ENCODE peak calls at places on chromosomes 5 and 9, in seven cellular contexts. U, N, S, J, G, W and Y are unnamed samples.

GRCh38 chr5:146765089-146765832 is 113.3 kb downstream of the PPP2R2B start:
- DNase-seq in U (no peak), N (no peak), S (no peak), J (no peak), G (no peak), W (no peak), Y (no peak)

GRCh38 chr9:744046-744712 is 97.3 kb upstream of the DMRT1 start:
- DNase-seq in U (no peak), N (no peak), S (no peak), J (peak), G (no peak), W (no peak), Y (no peak)

GRCh38 chr5:103532116-103532734 is 30.4 kb downstream of the NUDT12 start:
- DNase-seq in U (no peak), N (no peak), S (no peak), J (no peak), G (no peak), W (no peak), Y (no peak)

GRCh38 chr5:149895416-149896345 is 48.9 kb downstream of the PDE6A start:
- DNase-seq in U (no peak), N (no peak), S (peak), J (no peak), G (no peak), W (no peak), Y (no peak)

GRCh38 chr9:124220551-124221451 is 36.9 kb upstream of the NEK6 start:
- DNase-seq in U (no peak), N (no peak), S (peak), J (peak), G (peak), W (peak), Y (no peak)

GRCh38 chr5:146018461-146019375 is 82.3 kb downstream of the SH3RF2 start:
- DNase-seq in U (no peak), N (no peak), S (no peak), J (no peak), G (no peak), W (no peak), Y (no peak)

GRCh38 chr9:112175796-112176315 is 759 bp upstream of the SUSD1 start:
- DNase-seq in U (peak), N (no peak), S (no peak), J (no peak), G (no peak), W (no peak), Y (no peak)

GRCh38 chr5:34756781-34757624 is 82.0 kb upstream of the TTC23L start:
- DNase-seq in U (no peak), N (no peak), S (peak), J (no peak), G (no peak), W (no peak), Y (no peak)

GRCh38 chr9:116998305-116998704 is 311.2 kb downstream of the TRIM32 start:
- DNase-seq in U (no peak), N (no peak), S (peak), J (peak), G (peak), W (no peak), Y (peak)

GRCh38 chr9:36316629-36317317 is 58.5 kb upstream of the GNE start:
- DNase-seq in U (no peak), N (peak), S (no peak), J (no peak), G (no peak), W (no peak), Y (no peak)

GRCh38 chr9:115204827-115205506 is 87.0 kb upstream of the TNC start:
- DNase-seq in U (no peak), N (no peak), S (peak), J (peak), G (no peak), W (no peak), Y (no peak)

GRCh38 chr9:127767405-127767804 is 11.1 kb downstream of the SH2D3C start:
- DNase-seq in U (no peak), N (no peak), S (no peak), J (no peak), G (no peak), W (no peak), Y (no peak)

GRCh38 chr5:86968311-86968753 is 299.4 kb upstream of the RASA1 start:
- DNase-seq in U (peak), N (peak), S (peak), J (peak), G (peak), W (peak), Y (peak)

GRCh38 chr5:178547753-178548415 is 42.3 kb downstream of the COL23A1 start:
- DNase-seq in U (no peak), N (peak), S (no peak), J (no peak), G (no peak), W (peak), Y (no peak)

GRCh38 chr5:98768160-98769005 is 5.1 kb upstream of the RGMB start:
- DNase-seq in U (peak), N (peak), S (peak), J (peak), G (peak), W (peak), Y (peak)

GRCh38 chr5:148416921-148417320 is 33.2 kb downstream of the FBXO38 start:
- DNase-seq in U (no peak), N (no peak), S (no peak), J (no peak), G (no peak), W (no peak), Y (no peak)

GRCh38 chr9:11973011-11973410 is 720.2 kb upstream of the TYRP1 start:
- DNase-seq in U (no peak), N (no peak), S (no peak), J (no peak), G (no peak), W (no peak), Y (no peak)

GRCh38 chr5:166948679-166949078 is 1342.8 kb upstream of the WWC1 start:
- DNase-seq in U (no peak), N (no peak), S (no peak), J (no peak), G (no peak), W (no peak), Y (no peak)

GRCh38 chr5:122656107-122656506 is 118.8 kb upstream of the SNX2 start:
- DNase-seq in U (no peak), N (no peak), S (no peak), J (no peak), G (no peak), W (no peak), Y (no peak)

GRCh38 chr5:115179959-115180709 is 10.4 kb upstream of the TRIM36 start:
- DNase-seq in U (peak), N (no peak), S (peak), J (peak), G (peak), W (peak), Y (no peak)

GRCh38 chr5:27315541-27316282 is 277.3 kb upstream of the CDH9 start:
- DNase-seq in U (peak), N (no peak), S (no peak), J (no peak), G (no peak), W (no peak), Y (peak)

GRCh38 chr5:107952450-107952849 is 281.7 kb upstream of the EFNA5 start:
- DNase-seq in U (no peak), N (no peak), S (no peak), J (no peak), G (no peak), W (no peak), Y (no peak)

GRCh38 chr9:95127249-95128176 is 190.0 kb downstream of the FANCC start:
- DNase-seq in U (peak), N (peak), S (peak), J (peak), G (peak), W (peak), Y (peak)

GRCh38 chr5:103305829-103306228 is 47.3 kb downstream of the MACIR start:
- DNase-seq in U (no peak), N (no peak), S (no peak), J (no peak), G (no peak), W (no peak), Y (no peak)

GRCh38 chr5:2685651-2686050 is 65.8 kb downstream of the IRX2 start:
- DNase-seq in U (peak), N (no peak), S (no peak), J (no peak), G (no peak), W (no peak), Y (no peak)

GRCh38 chr9:8762676-8763075 is 963.1 kb upstream of the DMAC1 start:
- DNase-seq in U (no peak), N (no peak), S (peak), J (no peak), G (no peak), W (no peak), Y (no peak)

GRCh38 chr5:173567548-173567947 is 48.9 kb downstream of the BOD1 start:
- DNase-seq in U (no peak), N (no peak), S (no peak), J (no peak), G (no peak), W (no peak), Y (no peak)

GRCh38 chr9:94923333-94924089 is 197.0 kb downstream of the AOPEP start:
- DNase-seq in U (no peak), N (peak), S (no peak), J (no peak), G (no peak), W (no peak), Y (no peak)

GRCh38 chr5:15013654-15014463 is 142.3 kb upstream of the ANKH start:
- DNase-seq in U (peak), N (peak), S (peak), J (peak), G (peak), W (no peak), Y (peak)

GRCh38 chr9:32940740-32941139 is 60.7 kb downstream of the APTX start:
- DNase-seq in U (no peak), N (no peak), S (no peak), J (no peak), G (no peak), W (no peak), Y (no peak)

GRCh38 chr5:86579502-86579901 is 38.2 kb upstream of the COX7C start:
- DNase-seq in U (no peak), N (no peak), S (no peak), J (no peak), G (no peak), W (no peak), Y (no peak)

GRCh38 chr9:100277166-100277979 is 75.4 kb downstream of the TEX10 start:
- DNase-seq in U (no peak), N (no peak), S (peak), J (peak), G (no peak), W (no peak), Y (no peak)

GRCh38 chr5:1763548-1763911 is 36.1 kb downstream of the MRPL36 start:
- DNase-seq in U (peak), N (no peak), S (peak), J (peak), G (peak), W (no peak), Y (no peak)

GRCh38 chr5:157855404-157855994 is 3.4 kb downstream of the CLINT1 start:
- DNase-seq in U (peak), N (peak), S (peak), J (peak), G (peak), W (no peak), Y (no peak)

GRCh38 chr5:32522429-32523143 is 62.8 kb upstream of the SUB1 start:
- DNase-seq in U (no peak), N (no peak), S (peak), J (peak), G (no peak), W (peak), Y (no peak)

GRCh38 chr5:150763023-150763793 is 4.4 kb upstream of the DCTN4 start:
- DNase-seq in U (peak), N (no peak), S (no peak), J (peak), G (peak), W (peak), Y (no peak)

GRCh38 chr5:61896811-61897210 is 409.2 kb upstream of the KIF2A start:
- DNase-seq in U (no peak), N (no peak), S (no peak), J (no peak), G (no peak), W (no peak), Y (no peak)